ENCODE peak calls at places on chromosomes 2 and 18, in four cellular contexts. E is CD8-positive, alpha-beta T cell; S is IMR-90; P is mammary epithelial cell. B is an unnamed sample.

GRCh38 chr2:236840215-236840614 is 245.5 kb upstream of the COPS8 start:
- DNase-seq in E (no peak), S (no peak), P (peak; percentile 9), B (peak; percentile 40)

GRCh38 chr2:207777124-207777523 is 7.4 kb upstream of the FZD5 start:
- DNase-seq in E (no peak), S (no peak), P (no peak), B (no peak)

GRCh38 chr2:167048829-167049228 is 160.5 kb downstream of the XIRP2 start:
- DNase-seq in E (no peak), S (peak; percentile 1), P (no peak), B (no peak)

GRCh38 chr2:9779572-9780264 is 63.6 kb upstream of the TAF1B start:
- DNase-seq in E (peak; percentile 24), S (no peak), P (no peak), B (no peak)

GRCh38 chr2:48343571-48344440 is 186.1 kb upstream of the STON1 start:
- DNase-seq in E (no peak), S (peak; percentile 93), P (peak; percentile 79), B (peak; percentile 33)

GRCh38 chr18:36672437-36673344 is 156.1 kb downstream of the TPGS2 start:
- DNase-seq in E (no peak), S (peak; percentile 67), P (peak; percentile 99), B (peak; percentile 49)

GRCh38 chr2:151302879-151303278 is 13.4 kb upstream of the NMI start:
- DNase-seq in E (no peak), S (peak; percentile 90), P (peak; percentile 30), B (no peak)

GRCh38 chr18:21264651-21265050 is 22.6 kb downstream of the GREB1L start:
- DNase-seq in E (no peak), S (no peak), P (peak; percentile 55), B (no peak)

DNA sequence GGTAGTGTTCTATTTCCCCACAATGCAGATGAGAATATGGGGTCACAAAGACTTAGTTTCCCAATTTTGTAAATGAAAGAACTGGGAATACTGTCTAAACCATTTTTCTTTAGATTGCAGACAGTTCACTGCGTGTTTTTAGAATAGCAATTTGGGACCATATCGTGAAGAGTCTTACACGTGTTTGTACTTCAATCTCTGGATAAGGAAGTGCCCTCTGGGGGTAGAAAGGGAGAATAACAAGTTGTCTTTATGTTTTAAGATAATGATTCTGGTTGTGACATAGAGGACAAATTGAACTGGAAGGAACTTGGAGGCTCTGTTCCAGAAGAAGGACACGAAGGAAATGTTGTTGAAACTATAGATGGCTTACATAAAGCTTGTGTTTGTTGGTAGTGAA is 457.7 kb downstream of the CBLN2 start:
- DNase-seq in E (no peak), S (no peak), P (no peak), B (no peak)
- H3K4me3 ChIP-seq in E (no peak overlapping the region), S (no peak overlapping the region), P (no peak overlapping the region), B (no peak overlapping the region)

GRCh38 chr2:104340162-104340561 is 513.8 kb upstream of the POU3F3 start:
- DNase-seq in E (no peak), S (no peak), P (no peak), B (no peak)
- TF ChIP-seq CTCF in E (no peak), S (no peak), P (no peak), B (no peak)

GRCh38 chr18:79727211-79727610 is 47.6 kb downstream of the CTDP1 start:
- DNase-seq in E (no peak), S (no peak), P (no peak), B (no peak)
- H3K36me3 ChIP-seq in E (peaks cover 34% of the 10 kb centered on the region), S (peaks cover 67% of the 10 kb centered on the region), P (peaks cover 11% of the 10 kb centered on the region), B (peaks cover 28% of the 10 kb centered on the region)

GRCh38 chr2:227013881-227014280 is 150.1 kb downstream of the COL4A4 start:
- DNase-seq in E (no peak), S (no peak), P (no peak), B (no peak)

GRCh38 chr2:227013330-227013729 is 150.7 kb downstream of the COL4A4 start:
- DNase-seq in E (no peak), S (no peak), P (no peak), B (no peak)

GRCh38 chr2:227020416-227020815 is 143.6 kb downstream of the COL4A4 start:
- DNase-seq in E (no peak), S (no peak), P (no peak), B (no peak)

GRCh38 chr2:227016894-227017293 is 147.1 kb downstream of the COL4A4 start:
- DNase-seq in E (no peak), S (peak; percentile 31), P (peak; percentile 20), B (no peak)
- H3K4me3 ChIP-seq in E (no peak overlapping the region), S (no peak overlapping the region), P (no peak overlapping the region), B (no peak overlapping the region)

GRCh38 chr2:139940701-139941100 is 1160.5 kb upstream of the NXPH2 start:
- DNase-seq in E (no peak), S (no peak), P (no peak), B (no peak)

GRCh38 chr2:139949242-139949972 is 1169.2 kb upstream of the NXPH2 start:
- DNase-seq in E (no peak), S (no peak), P (no peak), B (no peak)

GRCh38 chr2:139946690-139947089 is 1166.5 kb upstream of the NXPH2 start:
- DNase-seq in E (no peak), S (no peak), P (no peak), B (no peak)
- TF ChIP-seq CTCF in E (no peak), S (no peak), P (peak; percentile 22), B (no peak)

DNA sequence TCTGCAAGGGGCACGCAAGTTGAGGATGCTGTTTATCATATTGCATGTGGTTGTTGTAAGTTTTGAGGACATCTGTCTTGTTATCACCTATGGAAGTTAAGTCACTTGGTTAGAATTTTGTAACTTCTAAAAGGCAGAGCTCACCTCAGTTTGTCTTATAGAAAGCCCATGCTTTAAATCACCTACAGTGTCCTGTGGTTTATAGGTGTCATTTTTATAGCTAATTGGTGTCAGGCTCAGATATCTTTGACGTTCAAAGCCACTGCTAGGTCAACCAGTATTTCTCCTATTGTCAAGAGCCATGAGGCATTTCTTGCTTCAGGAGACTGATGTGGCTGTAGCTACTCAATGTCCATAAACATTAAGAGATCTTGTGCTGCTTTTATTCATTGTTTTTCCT is 16.8 kb downstream of the ZNF532 start:
- DNase-seq in E (no peak), S (no peak), P (no peak), B (no peak)
- H3K36me3 ChIP-seq in E (no peaks in the 10 kb centered on the region), S (peaks cover 21% of the 10 kb centered on the region), P (peaks cover 6% of the 10 kb centered on the region), B (peaks cover 10% of the 10 kb centered on the region)

GRCh38 chr2:43133336-43133707 is 93.1 kb downstream of the ZFP36L2 start:
- DNase-seq in E (no peak), S (no peak), P (no peak), B (no peak)

GRCh38 chr2:43131890-43132522 is 94.4 kb downstream of the ZFP36L2 start:
- DNase-seq in E (no peak), S (no peak), P (peak; percentile 40), B (no peak)

GRCh38 chr2:43133708-43134570 is 92.5 kb downstream of the ZFP36L2 start:
- DNase-seq in E (peak; percentile 69), S (no peak), P (no peak), B (no peak)

GRCh38 chr2:43131051-43131889 is 95.1 kb downstream of the ZFP36L2 start:
- DNase-seq in E (peak; percentile 71), S (peak; percentile 92), P (peak; percentile 99), B (peak; percentile 47)

DNA sequence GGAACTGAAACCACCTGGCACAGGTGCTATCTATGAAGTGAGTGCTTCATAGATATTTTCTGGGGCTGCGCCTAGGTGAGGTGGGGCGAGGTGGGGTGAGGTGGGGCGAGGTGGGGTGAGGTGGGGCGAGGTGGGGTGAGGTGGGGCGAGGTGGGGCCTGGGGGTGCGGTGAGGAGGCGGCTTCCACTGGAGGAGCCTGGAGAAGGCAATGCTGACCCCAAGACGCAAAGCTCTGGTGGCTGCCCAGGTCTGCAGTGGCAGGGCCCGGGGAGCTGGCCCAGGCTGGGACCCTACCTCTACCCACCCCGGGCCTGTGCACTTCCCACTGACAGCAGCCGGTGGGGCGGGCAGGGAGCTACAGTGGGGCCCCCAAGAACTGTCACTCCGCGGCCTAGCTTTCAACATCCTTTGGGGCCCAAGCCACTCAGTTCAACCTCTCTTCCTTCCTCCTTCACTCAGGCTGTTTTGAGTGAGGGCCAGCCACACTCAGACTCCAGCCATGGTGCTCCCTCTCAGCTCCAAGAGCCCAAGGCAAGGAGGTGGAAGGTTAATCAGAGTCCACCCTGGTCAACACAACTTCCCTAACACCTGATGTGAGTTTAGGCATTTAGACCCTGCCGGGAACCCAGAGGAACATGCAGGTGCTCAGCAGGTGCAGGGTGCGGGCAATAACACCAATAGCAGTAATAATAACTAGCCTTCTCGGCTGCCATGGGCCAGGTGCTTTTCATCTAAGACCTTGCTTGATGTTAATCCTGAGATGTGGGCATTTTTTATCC is 93.7 kb downstream of the ZFP36L2 start:
- DNase-seq in E (no peak), S (no peak), P (no peak), B (no peak)
- H3K4me3 ChIP-seq in E (peak overlapping the region; percentile 44), S (no peak overlapping the region), P (no peak overlapping the region), B (no peak overlapping the region)

B was measured in BJ.